ENCODE peak calls at places on chromosomes 13 and 19, in nine cellular contexts. S, Y, A, B, O, U, W, L and Q are unnamed samples.

GRCh38 chr19:13902993-13903555 is 2.8 kb downstream of the BRME1 start:
- DNase-seq in S (no peak), Y (no peak), A (no peak), B (no peak), O (peak; percentile 65), U (peak; percentile 59), W (no peak), L (no peak), Q (no peak)

GRCh38 chr19:53646144-53646543 is 14.3 kb downstream of the DPRX start:
- DNase-seq in S (no peak), Y (no peak), A (no peak), B (no peak), O (no peak), U (no peak), W (no peak), L (no peak), Q (no peak)

GRCh38 chr13:89113744-89114143 is 1442.6 kb downstream of the SLITRK5 start:
- DNase-seq in S (no peak), Y (no peak), A (no peak), B (no peak), O (peak; percentile 45), U (no peak), W (no peak), L (no peak), Q (no peak)

GRCh38 chr13:92136449-92137180 is 738.2 kb downstream of the GPC5 start:
- DNase-seq in S (no peak), Y (no peak), A (peak; percentile 5), B (no peak), O (no peak), U (no peak), W (no peak), L (no peak), Q (no peak)

GRCh38 chr19:29884466-29884865 is 57.6 kb upstream of the URI1 start:
- DNase-seq in S (no peak), Y (no peak), A (no peak), B (no peak), O (no peak), U (no peak), W (no peak), L (no peak), Q (no peak)

GRCh38 chr13:20967340-20967739 is 64.8 kb upstream of the XPO4 start:
- DNase-seq in S (no peak), Y (no peak), A (no peak), B (no peak), O (no peak), U (no peak), W (no peak), L (no peak), Q (no peak)

GRCh38 chr19:35063940-35064818 is 22.7 kb downstream of the HPN start:
- DNase-seq in S (no peak), Y (no peak), A (peak; percentile 60), B (no peak), O (no peak), U (no peak), W (no peak), L (no peak), Q (no peak)

GRCh38 chr19:14871619-14872230 is 14.2 kb downstream of the OR7A17 start:
- DNase-seq in S (no peak), Y (no peak), A (peak; percentile 38), B (no peak), O (peak; percentile 44), U (peak; percentile 3), W (no peak), L (no peak), Q (peak; percentile 33)

GRCh38 chr19:31261651-31262331 is 87.4 kb downstream of the TSHZ3 start:
- DNase-seq in S (no peak), Y (no peak), A (peak; percentile 91), B (no peak), O (no peak), U (no peak), W (no peak), L (peak; percentile 29), Q (no peak)

GRCh38 chr19:19107663-19108062 is 30.6 kb downstream of the TMEM161A start:
- DNase-seq in S (no peak), Y (no peak), A (no peak), B (peak; percentile 53), O (peak; percentile 52), U (no peak), W (no peak), L (no peak), Q (no peak)

GRCh38 chr13:85549819-85550218 is 249.4 kb downstream of the SLITRK6 start:
- DNase-seq in S (no peak), Y (no peak), A (no peak), B (no peak), O (no peak), U (peak; percentile 3), W (no peak), L (no peak), Q (no peak)

GRCh38 chr13:46666727-46667456 is 113.9 kb downstream of the LRCH1 start:
- DNase-seq in S (peak; percentile 45), Y (no peak), A (no peak), B (peak; percentile 81), O (peak; percentile 87), U (no peak), W (peak; percentile 66), L (no peak), Q (no peak)

GRCh38 chr19:6066661-6067646 is 43.3 kb downstream of the RFX2 start:
- DNase-seq in S (peak; percentile 91), Y (peak; percentile 72), A (peak; percentile 87), B (peak; percentile 79), O (peak; percentile 98), U (peak; percentile 90), W (peak; percentile 73), L (peak; percentile 89), Q (no peak)

GRCh38 chr19:18832331-18833140 is 777 bp downstream of the UPF1 start:
- DNase-seq in S (no peak), Y (no peak), A (peak; percentile 12), B (peak; percentile 57), O (peak; percentile 70), U (peak; percentile 71), W (peak; percentile 45), L (no peak), Q (peak; percentile 57)

GRCh38 chr19:1967087-1967608 is 26.2 kb downstream of the CSNK1G2 start:
- DNase-seq in S (no peak), Y (no peak), A (no peak), B (no peak), O (no peak), U (no peak), W (no peak), L (no peak), Q (no peak)

GRCh38 chr19:44092108-44092507 is 2.1 kb upstream of the ZNF224 start:
- DNase-seq in S (no peak), Y (no peak), A (no peak), B (no peak), O (no peak), U (no peak), W (no peak), L (no peak), Q (no peak)

DNA sequence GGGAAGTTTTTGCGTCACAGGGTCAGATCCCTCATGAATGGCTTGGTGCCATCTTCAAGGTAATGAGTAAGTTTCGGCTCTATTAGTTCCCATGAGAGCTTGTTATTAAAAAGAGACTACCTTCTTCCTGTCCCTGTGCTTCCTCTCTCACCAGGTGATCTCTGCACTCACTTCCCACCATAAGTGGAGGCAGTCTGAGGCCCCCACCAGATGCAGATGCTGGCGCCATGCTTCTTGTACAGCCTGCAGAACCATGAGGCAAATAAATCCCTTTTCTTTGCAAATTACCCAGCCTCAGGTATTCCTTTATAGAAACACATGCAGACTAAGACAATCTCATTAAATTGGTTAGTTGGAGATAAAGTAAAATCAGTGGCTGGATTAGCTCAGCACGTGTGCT is 75.6 kb upstream of the RFC3 start:
- DNase-seq in S (no peak), Y (no peak), A (no peak), B (no peak), O (no peak), U (no peak), W (no peak), L (no peak), Q (no peak)
- TF ChIP-seq CTCF in S (no peak), Y (no peak), A (no peak), B (no peak), O (no peak), U (no peak), W (no peak), L (no peak), Q (no peak)

DNA sequence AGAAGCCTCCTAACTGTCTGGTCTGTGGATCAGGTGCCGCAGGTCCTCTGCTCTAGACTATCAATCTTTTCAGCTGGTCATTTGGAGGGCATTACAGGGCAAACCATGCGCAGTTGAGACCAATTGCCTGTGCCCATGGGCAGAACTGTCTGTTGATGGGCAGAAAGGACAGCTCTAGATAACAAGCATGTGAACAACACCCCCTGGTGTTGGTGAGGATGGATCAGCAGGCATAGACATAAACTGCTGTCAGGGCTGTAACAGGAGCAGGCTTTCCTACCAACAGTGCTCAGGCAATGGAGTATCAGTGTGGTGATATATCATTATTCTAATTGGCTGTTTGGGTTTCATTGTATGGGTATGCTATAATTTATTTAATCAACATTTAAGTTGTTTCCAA is 104.7 kb upstream of the KL start:
- DNase-seq in S (no peak), Y (no peak), A (peak; percentile 47), B (peak; percentile 70), O (peak; percentile 64), U (peak; percentile 43), W (peak; percentile 14), L (no peak), Q (peak; percentile 65)
- TF ChIP-seq CTCF in S (peak; percentile 13), Y (peak; percentile 51), A (peak; percentile 35), B (peak; percentile 67), O (peak; percentile 62), U (peak; percentile 37), W (peak; percentile 52), L (no peak), Q (peak; percentile 62)

GRCh38 chr13:39263531-39263930 is 225.3 kb downstream of the NHLRC3 start:
- DNase-seq in S (no peak), Y (no peak), A (no peak), B (no peak), O (no peak), U (no peak), W (no peak), L (no peak), Q (no peak)
- TF ChIP-seq CTCF in S (no peak), Y (no peak), A (no peak), B (no peak), O (no peak), U (no peak), W (no peak), L (no peak), Q (no peak)

GRCh38 chr19:49779731-49780578 is 13.2 kb downstream of the AP2A1 start:
- DNase-seq in S (no peak), Y (no peak), A (no peak), B (no peak), O (no peak), U (no peak), W (no peak), L (no peak), Q (no peak)

GRCh38 chr19:49780861-49781260 is 14.1 kb downstream of the AP2A1 start:
- DNase-seq in S (no peak), Y (no peak), A (no peak), B (no peak), O (no peak), U (no peak), W (no peak), L (no peak), Q (no peak)

GRCh38 chr19:49781394-49781793 is 14.6 kb downstream of the AP2A1 start:
- DNase-seq in S (no peak), Y (no peak), A (no peak), B (no peak), O (no peak), U (no peak), W (no peak), L (no peak), Q (no peak)

GRCh38 chr19:49786432-49786831 is 19.6 kb downstream of the AP2A1 start:
- DNase-seq in S (no peak), Y (no peak), A (peak; percentile 58), B (no peak), O (no peak), U (no peak), W (peak; percentile 23), L (no peak), Q (no peak)

GRCh38 chr19:49782515-49782914 is 15.7 kb downstream of the AP2A1 start:
- DNase-seq in S (no peak), Y (no peak), A (no peak), B (no peak), O (no peak), U (no peak), W (no peak), L (no peak), Q (no peak)
- TF ChIP-seq CTCF in S (no peak), Y (no peak), A (no peak), B (no peak), O (no peak), U (no peak), W (no peak), L (no peak), Q (no peak)